ENCODE peak calls at places on chromosomes 5 and 9, in six cellular contexts. X is colonic mucosa, Z is kidney, Y is DND-41, B is H1, F is neural progenitor cell. L is an unnamed sample.

GRCh38 chr9:84974790-84975189 is 305.3 kb downstream of the NTRK2 start:
- DNase-seq in X (no peak), Z (no peak), Y (no peak), B (no peak), F (no peak), L (no peak)

GRCh38 chr5:179241764-179242370 is 103.4 kb downstream of the ADAMTS2 start:
- DNase-seq in X (no peak), Z (peak; percentile 37), Y (no peak), B (no peak), F (no peak), L (no peak)

GRCh38 chr9:120713257-120714087 is 798 bp downstream of the MEGF9 start:
- DNase-seq in X (peak; percentile 39), Z (peak; percentile 84), Y (peak; percentile 13), B (no peak), F (peak; percentile 18), L (no peak)

GRCh38 chr5:150511641-150512367 is 3.9 kb downstream of the NDST1 start:
- DNase-seq in X (peak; percentile 95), Z (no peak), Y (no peak), B (no peak), F (peak; percentile 80), L (no peak)

GRCh38 chr5:65366655-65367054 is 115.1 kb downstream of the ADAMTS6 start:
- DNase-seq in X (no peak), Z (peak; percentile 20), Y (no peak), B (no peak), F (no peak), L (no peak)

GRCh38 chr5:139566611-139567010 is 5.5 kb downstream of the UBE2D2 start:
- DNase-seq in X (no peak), Z (no peak), Y (no peak), B (no peak), F (no peak), L (no peak)

GRCh38 chr5:1090538-1090937 is 21.3 kb downstream of the SLC12A7 start:
- DNase-seq in X (no peak), Z (no peak), Y (no peak), B (no peak), F (no peak), L (no peak)

GRCh38 chr9:12718482-12719026 is 25.4 kb downstream of the TYRP1 start:
- DNase-seq in X (no peak), Z (no peak), Y (no peak), B (peak; percentile 43), F (peak; percentile 82), L (no peak)

GRCh38 chr9:135328485-135329417 is 150.8 kb upstream of the PPP1R26 start:
- DNase-seq in X (no peak), Z (no peak), Y (no peak), B (no peak), F (no peak), L (no peak)

GRCh38 chr5:124555179-124555578 is 191.3 kb downstream of the ZNF608 start:
- DNase-seq in X (no peak), Z (no peak), Y (no peak), B (no peak), F (no peak), L (no peak)

GRCh38 chr5:115350892-115351291 is 54.4 kb upstream of the CCDC112 start:
- DNase-seq in X (no peak), Z (no peak), Y (no peak), B (no peak), F (no peak), L (no peak)

GRCh38 chr5:5995819-5996218 is 382.5 kb downstream of the MED10 start:
- DNase-seq in X (no peak), Z (no peak), Y (no peak), B (no peak), F (no peak), L (no peak)

GRCh38 chr9:110626109-110626829 is 42.3 kb upstream of the MUSK start:
- DNase-seq in X (no peak), Z (no peak), Y (no peak), B (no peak), F (no peak), L (no peak)

GRCh38 chr5:34487202-34487879 is 168.8 kb upstream of the RAI14 start:
- DNase-seq in X (no peak), Z (no peak), Y (no peak), B (no peak), F (no peak), L (no peak)

GRCh38 chr5:158074992-158075769 is 216.2 kb upstream of the CLINT1 start:
- DNase-seq in X (peak; percentile 51), Z (peak; percentile 67), Y (peak; percentile 65), B (peak; percentile 17), F (peak; percentile 69), L (peak; percentile 37)

GRCh38 chr9:101736723-101737122 is 1.7 kb downstream of the GRIN3A start:
- DNase-seq in X (no peak), Z (no peak), Y (no peak), B (no peak), F (peak; percentile 73), L (no peak)

GRCh38 chr5:39200081-39200480 is 19.3 kb downstream of the FYB1 start:
- DNase-seq in X (no peak), Z (no peak), Y (peak; percentile 46), B (no peak), F (no peak), L (no peak)

GRCh38 chr9:113589407-113589806 is 125.9 kb downstream of the RGS3 start:
- DNase-seq in X (no peak), Z (peak; percentile 83), Y (no peak), B (no peak), F (no peak), L (no peak)

GRCh38 chr5:133925866-133926488 is 42.4 kb downstream of the C5orf15 start:
- DNase-seq in X (no peak), Z (no peak), Y (no peak), B (no peak), F (no peak), L (no peak)

GRCh38 chr5:130705368-130705767 is 459.7 kb downstream of the HINT1 start:
- DNase-seq in X (no peak), Z (no peak), Y (no peak), B (no peak), F (no peak), L (no peak)

GRCh38 chr9:109986423-109987055 is 206.5 kb downstream of the PALM2AKAP2 start:
- DNase-seq in X (no peak), Z (no peak), Y (no peak), B (no peak), F (no peak), L (no peak)

GRCh38 chr9:86614871-86615849 is 260.9 kb upstream of the TUT7 start:
- DNase-seq in X (no peak), Z (no peak), Y (peak; percentile 27), B (no peak), F (peak; percentile 62), L (no peak)

GRCh38 chr9:27856748-27857147 is 283.5 kb upstream of the C9orf72 start:
- DNase-seq in X (no peak), Z (no peak), Y (no peak), B (no peak), F (no peak), L (no peak)

GRCh38 chr9:6667633-6668280 is 22.2 kb upstream of the GLDC start:
- DNase-seq in X (no peak), Z (no peak), Y (peak; percentile 20), B (no peak), F (peak; percentile 46), L (no peak)

GRCh38 chr5:176373100-176373818 is 8.0 kb downstream of the ARL10 start:
- DNase-seq in X (no peak), Z (no peak), Y (no peak), B (no peak), F (no peak), L (no peak)

DNA sequence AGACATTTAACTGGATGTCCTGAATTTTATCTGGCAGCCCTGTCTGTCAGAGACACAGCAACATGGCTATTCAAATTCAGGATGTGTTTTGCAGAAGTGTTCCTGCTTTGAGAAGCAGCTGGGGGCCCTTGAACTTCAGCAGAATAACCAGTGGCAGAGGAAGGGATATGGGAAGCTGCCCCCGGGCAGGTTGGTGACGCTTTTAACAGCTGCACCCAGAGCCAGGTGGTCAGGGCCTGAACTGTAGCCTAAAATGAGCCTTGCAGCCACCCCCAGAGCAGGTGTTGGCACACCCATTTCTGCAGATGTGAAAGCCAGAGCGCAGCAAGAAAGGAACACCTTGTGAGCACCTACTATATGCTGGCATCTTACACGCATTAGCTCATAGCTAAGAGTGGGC is 128.7 kb upstream of the BOD1 start:
- DNase-seq in X (no peak), Z (no peak), Y (peak; percentile 29), B (no peak), F (no peak), L (no peak)
- H3K9ac ChIP-seq in X (no peak overlapping the region), Z (peak overlapping the region; percentile 20), Y (no peak overlapping the region), B (no peak overlapping the region), F (no peak overlapping the region), L (no peak overlapping the region)

GRCh38 chr5:96144289-96144688 is 182.6 kb upstream of the ELL2 start:
- DNase-seq in X (peak; percentile 35), Z (no peak), Y (no peak), B (peak; percentile 31), F (peak; percentile 17), L (no peak)
- H3K9ac ChIP-seq in X (no peak overlapping the region), Z (no peak overlapping the region), Y (no peak overlapping the region), B (no peak overlapping the region), F (no peak overlapping the region), L (no peak overlapping the region)

DNA sequence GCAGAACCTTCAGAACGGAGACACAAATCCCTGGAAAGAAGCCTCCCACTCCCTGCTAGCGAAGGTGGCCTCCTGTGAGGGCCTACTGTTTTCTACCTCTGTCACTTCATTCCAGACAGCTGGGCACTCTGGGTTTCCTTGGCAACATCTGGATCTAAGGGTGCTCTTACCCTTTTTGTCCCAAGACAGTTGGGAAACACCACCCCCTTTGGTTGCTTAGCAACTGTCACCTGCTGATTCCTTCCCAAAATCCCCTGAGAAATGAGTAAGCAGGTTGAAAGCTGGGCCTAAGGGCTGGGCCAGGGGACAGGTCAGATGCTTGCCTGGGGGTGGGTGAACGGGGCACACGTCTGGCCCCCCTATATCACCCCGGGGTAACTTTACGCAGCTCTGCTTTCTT is 29.4 kb downstream of the NANS start:
- DNase-seq in X (no peak), Z (no peak), Y (no peak), B (peak; percentile 15), F (peak; percentile 89), L (no peak)
- H3K9ac ChIP-seq in X (no peak overlapping the region), Z (no peak overlapping the region), Y (no peak overlapping the region), B (no peak overlapping the region), F (no peak overlapping the region), L (no peak overlapping the region)

GRCh38 chr5:32322882-32323281 is 10.1 kb upstream of the MTMR12 start:
- DNase-seq in X (no peak), Z (no peak), Y (no peak), B (no peak), F (no peak), L (no peak)
- H3K9ac ChIP-seq in X (no peak overlapping the region), Z (no peak overlapping the region), Y (no peak overlapping the region), B (no peak overlapping the region), F (no peak overlapping the region), L (no peak overlapping the region)